ENCODE peak calls at places on chromosomes 6 and 20, in ten cellular contexts. L, Y, C, T, S, H, X, P, N and V are unnamed samples.

GRCh38 chr20:43938932-43939761 is 24.5 kb downstream of the TOX2 start:
- DNase-seq in H (no peak), Y (no peak), C (peak), N (peak), T (no peak), L (no peak), P (no peak), X (peak), S (no peak), V (no peak)

GRCh38 chr6:16973545-16974386 is 128.1 kb upstream of the STMND1 start:
- DNase-seq in N (no peak), P (no peak), Y (no peak), H (no peak), S (no peak), T (no peak), L (no peak), C (no peak), X (no peak), V (no peak)

GRCh38 chr6:88919032-88919431 is 44.4 kb downstream of the RNGTT start:
- DNase-seq in P (no peak), Y (no peak), T (no peak), H (no peak), X (no peak), N (no peak), L (no peak), S (no peak), C (no peak), V (no peak)

GRCh38 chr6:52675372-52675771 is 4.5 kb downstream of the TMEM14A start:
- DNase-seq in L (no peak), C (no peak), H (no peak), N (no peak), S (no peak), X (no peak), P (no peak), Y (no peak), T (no peak), V (no peak)

GRCh38 chr20:3669710-3670367 is 6.6 kb upstream of the GFRA4 start:
- DNase-seq in S (no peak), T (no peak), Y (no peak), P (no peak), H (no peak), X (no peak), N (no peak), C (no peak), L (no peak), V (no peak)

GRCh38 chr20:14093652-14094051 is 98.3 kb downstream of the MACROD2 start:
- DNase-seq in P (no peak), S (no peak), C (no peak), H (no peak), N (no peak), L (no peak), T (no peak), Y (no peak), X (no peak), V (no peak)

GRCh38 chr6:84639396-84639795 is 125.0 kb downstream of the TBX18 start:
- DNase-seq in X (no peak), S (no peak), Y (no peak), N (no peak), H (no peak), P (no peak), C (no peak), L (no peak), T (no peak), V (no peak)

GRCh38 chr20:49742948-49743347 is 29.3 kb upstream of the B4GALT5 start:
- DNase-seq in L (no peak), N (no peak), T (no peak), C (no peak), H (no peak), Y (no peak), P (no peak), X (no peak), S (no peak), V (no peak)

GRCh38 chr6:46016063-46016608 is 476 bp upstream of the CLIC5 start:
- DNase-seq in T (no peak), H (no peak), L (no peak), Y (no peak), S (no peak), P (peak), X (no peak), N (no peak), C (no peak), V (no peak)

GRCh38 chr20:50690979-50691584 is at the start of gene RIPOR3:
- DNase-seq in Y (no peak), N (no peak), T (no peak), H (no peak), S (no peak), X (peak), C (no peak), P (no peak), L (no peak), V (peak)

GRCh38 chr20:23240519-23240918 is 110.1 kb upstream of the NXT1 start:
- DNase-seq in N (no peak), T (no peak), S (no peak), X (no peak), L (no peak), P (no peak), H (no peak), Y (no peak), C (no peak), V (no peak)

GRCh38 chr6:26554669-26555504 is 16.7 kb downstream of the HMGN4 start:
- DNase-seq in S (peak), P (peak), N (peak), L (peak), H (peak), T (no peak), Y (no peak), X (peak), C (peak), V (peak)

GRCh38 chr6:166725571-166725970 is 98.5 kb upstream of the RPS6KA2 start:
- DNase-seq in C (no peak), N (no peak), S (no peak), P (no peak), Y (no peak), X (no peak), T (no peak), H (no peak), L (no peak), V (no peak)

GRCh38 chr6:96007663-96008062 is 8.1 kb upstream of the FUT9 start:
- DNase-seq in X (no peak), Y (no peak), N (no peak), L (no peak), P (no peak), T (no peak), H (no peak), C (no peak), S (no peak), V (no peak)